ENCODE peak calls at places on chromosomes 4 and X, in four cellular contexts. B is Kasumi-1, J is skeletal muscle cell, G is HT1080. U is an unnamed sample.

GRCh38 chrX:111759676-111760075 is 78.7 kb downstream of the ALG13 start:
- DNase-seq in G (no peak), J (no peak), B (no peak), U (no peak)

GRCh38 chr4:110073045-110073845 is 125.2 kb downstream of the ELOVL6 start:
- DNase-seq in J (no peak), B (no peak), G (no peak), U (no peak)

GRCh38 chr4:119478446-119479179 is 150.0 kb downstream of the PDE5A start:
- DNase-seq in G (no peak), J (no peak), B (no peak), U (no peak)

GRCh38 chrX:22081475-22082092 is 49.5 kb downstream of the PHEX start:
- DNase-seq in B (peak), J (no peak), G (peak), U (no peak)

GRCh38 chr4:138407329-138407728 is 165.2 kb upstream of the SLC7A11 start:
- DNase-seq in J (no peak), B (no peak), G (no peak), U (no peak)

GRCh38 chr4:83947811-83948210 is 411.9 kb downstream of the GPAT3 start:
- DNase-seq in G (no peak), B (no peak), J (no peak), U (no peak)

GRCh38 chr4:148344382-148344781 is 97.8 kb downstream of the NR3C2 start:
- DNase-seq in B (no peak), J (no peak), G (no peak), U (no peak)

GRCh38 chr4:53622739-53623151 is 31.5 kb upstream of the LNX1 start:
- DNase-seq in B (no peak), J (peak), G (no peak), U (peak)

GRCh38 chrX:374566-374965 is 12.1 kb downstream of the PPP2R3B start:
- DNase-seq in G (no peak), B (no peak), J (no peak), U (no peak)

GRCh38 chr4:5142726-5143125 is 91.4 kb downstream of the STK32B start:
- DNase-seq in B (peak), J (no peak), G (peak), U (no peak)

GRCh38 chrX:108309144-108309543 is 129.1 kb downstream of the COL4A6 start:
- DNase-seq in B (no peak), G (peak), J (no peak), U (no peak)

GRCh38 chrX:154074199-154074598 is 23.3 kb downstream of the MECP2 start:
- DNase-seq in J (peak), B (no peak), G (peak), U (peak)

GRCh38 chrX:22686138-22686541 is 313.6 kb upstream of the DDX53 start:
- DNase-seq in J (peak), G (peak), B (peak), U (no peak)

GRCh38 chr4:74623041-74623440 is 171.3 kb downstream of the BTC start:
- DNase-seq in B (peak), G (peak), J (no peak), U (no peak)

GRCh38 chr4:41169256-41169655 is 45.1 kb downstream of the APBB2 start:
- DNase-seq in G (no peak), J (no peak), B (no peak), U (no peak)

GRCh38 chr4:150582881-150583286 is 933 bp downstream of the MAB21L2 start:
- DNase-seq in B (no peak), G (no peak), J (no peak), U (no peak)

GRCh38 chrX:1077140-1077539 is 135.3 kb downstream of the CRLF2 start:
- DNase-seq in B (peak), J (no peak), G (no peak), U (no peak)

GRCh38 chr4:52711271-52711670 is 40.0 kb downstream of the ERVMER34-1 start:
- DNase-seq in B (no peak), G (no peak), J (no peak), U (no peak)

GRCh38 chr4:3399277-3400194 is 42.2 kb upstream of the HGFAC start:
- DNase-seq in G (peak), B (peak), J (no peak), U (no peak)

GRCh38 chr4:174554329-174554728 is 32.0 kb upstream of the HPGD start:
- DNase-seq in J (no peak), G (no peak), B (no peak), U (no peak)

GRCh38 chr4:40924096-40924792 is 174.5 kb downstream of the NSUN7 start:
- DNase-seq in B (peak), J (no peak), G (peak), U (no peak)

GRCh38 chr4:172705565-172705964 is 463.0 kb upstream of the GALNT7 start:
- DNase-seq in G (no peak), B (no peak), J (no peak), U (no peak)

U was measured in HS-5.